ENCODE peak calls at places on chromosome 22, in four cellular contexts. X is body of pancreas, B is tibial nerve, Z is sigmoid colon. G is an unnamed sample.

GRCh38 chr22:18001040-18001893 is 23.1 kb downstream of the MICAL3 start:
- DNase-seq in B (peak; percentile 73), Z (peak; percentile 97), X (peak; percentile 91), G (peak; percentile 86)

GRCh38 chr22:20647586-20648305 is 126.2 kb upstream of the SERPIND1 start:
- DNase-seq in Z (no peak), B (no peak), X (no peak), G (no peak)

GRCh38 chr22:36399473-36399780 is 11.7 kb upstream of the MYH9 start:
- DNase-seq in X (no peak), B (no peak), Z (no peak), G (no peak)

GRCh38 chr22:24108073-24108472 is 73.2 kb upstream of the SUSD2 start:
- DNase-seq in X (no peak), Z (no peak), B (no peak), G (no peak)

GRCh38 chr22:42439821-42440674 is 7.8 kb upstream of the NFAM1 start:
- DNase-seq in B (no peak), Z (no peak), X (peak; percentile 25), G (peak; percentile 22)

GRCh38 chr22:42821386-42821785 is 35.7 kb downstream of the ARFGAP3 start:
- DNase-seq in X (no peak), Z (no peak), B (no peak), G (no peak)

GRCh38 chr22:42169055-42169469 is 38.5 kb upstream of the CYP2D6 start:
- DNase-seq in X (peak; percentile 79), Z (peak; percentile 78), B (peak; percentile 54), G (no peak)

GRCh38 chr22:50476819-50477344 is 2.0 kb upstream of the SBF1 start:
- DNase-seq in X (no peak), Z (no peak), B (no peak), G (no peak)

GRCh38 chr22:26690654-26691376 is 33.4 kb downstream of the MIAT start:
- DNase-seq in Z (no peak), B (no peak), X (no peak), G (no peak)

GRCh38 chr22:50656122-50657070 is 16.2 kb upstream of the SHANK3 start:
- DNase-seq in X (no peak), B (no peak), Z (peak; percentile 63), G (peak; percentile 63)

GRCh38 chr22:28883917-28884753 is 763 bp downstream of the ZNRF3 start:
- DNase-seq in B (no peak), Z (peak; percentile 77), X (peak; percentile 63), G (no peak)

GRCh38 chr22:17767236-17768065 is 6.8 kb downstream of the BID start:
- DNase-seq in X (no peak), Z (no peak), B (no peak), G (no peak)

GRCh38 chr22:44020981-44021380 is 3.1 kb upstream of the PARVB start:
- DNase-seq in X (no peak), Z (no peak), B (no peak), G (no peak)

GRCh38 chr22:41508770-41509170 is 35.5 kb downstream of the POLR3H start:
- DNase-seq in Z (peak; percentile 75), X (no peak), B (no peak), G (no peak)

GRCh38 chr22:43001271-43002197 is 13.4 kb downstream of the PACSIN2 start:
- DNase-seq in X (no peak), B (no peak), Z (peak; percentile 50), G (no peak)

GRCh38 chr22:24303007-24303406 is 32.4 kb downstream of the SPECC1L start:
- DNase-seq in B (no peak), Z (no peak), X (no peak), G (no peak)

GRCh38 chr22:23079814-23080521 is 9.6 kb downstream of the GNAZ start:
- DNase-seq in Z (no peak), X (no peak), B (no peak), G (no peak)

GRCh38 chr22:24407278-24407665 is 20.1 kb upstream of the ADORA2A start:
- DNase-seq in B (no peak), Z (no peak), X (no peak), G (no peak)

GRCh38 chr22:23180893-23181762 is 819 bp downstream of the BCR start:
- DNase-seq in X (peak; percentile 41), Z (no peak), B (no peak), G (no peak)

GRCh38 chr22:42613869-42614268 is 814 bp downstream of the POLDIP3 start:
- DNase-seq in Z (no peak), X (no peak), B (no peak), G (no peak)

GRCh38 chr22:43094551-43094950 is 5.4 kb upstream of the TTLL1 start:
- DNase-seq in Z (no peak), X (no peak), B (no peak), G (no peak)

GRCh38 chr22:36641902-36642640 is 61.5 kb downstream of the CACNG2 start:
- DNase-seq in B (no peak), Z (no peak), X (no peak), G (no peak)

GRCh38 chr22:42142771-42143461 is 12.3 kb upstream of the CYP2D6 start:
- DNase-seq in X (no peak), Z (peak; percentile 57), B (no peak), G (no peak)

GRCh38 chr22:42399315-42400271 is 32.6 kb downstream of the NFAM1 start:
- DNase-seq in B (no peak), X (peak; percentile 25), Z (no peak), G (no peak)

GRCh38 chr22:24951942-24952836 is at the start of gene KIAA1671:
- DNase-seq in X (peak; percentile 93), B (peak; percentile 76), Z (peak; percentile 88), G (peak; percentile 77)

GRCh38 chr22:23278883-23279675 is 98.8 kb downstream of the BCR start:
- DNase-seq in X (peak; percentile 88), B (no peak), Z (no peak), G (no peak)

GRCh38 chr22:35172452-35172851 is 84.8 kb upstream of the HMGXB4 start:
- DNase-seq in B (no peak), X (no peak), Z (no peak), G (no peak)

GRCh38 chr22:44449061-44449682 is 48.9 kb downstream of the RTL6 start:
- DNase-seq in X (no peak), Z (no peak), B (no peak), G (peak; percentile 60)

GRCh38 chr22:47198801-47199251 is 436.4 kb downstream of the TBC1D22A start:
- DNase-seq in B (peak; percentile 2), Z (peak; percentile 55), X (no peak), G (no peak)

GRCh38 chr22:28259774-28260173 is 340.7 kb upstream of the PITPNB start:
- DNase-seq in X (no peak), B (no peak), Z (no peak), G (no peak)

GRCh38 chr22:47606426-47606825 is 844.0 kb downstream of the TBC1D22A start:
- DNase-seq in Z (peak; percentile 41), B (no peak), X (no peak), G (no peak)

GRCh38 chr22:25403752-25404471 is 160.6 kb upstream of the GRK3 start:
- DNase-seq in Z (peak; percentile 64), B (no peak), X (no peak), G (no peak)

GRCh38 chr22:36486619-36487384 is 5.4 kb upstream of the TXN2 start:
- DNase-seq in X (peak; percentile 67), B (no peak), Z (no peak), G (no peak)

GRCh38 chr22:23089010-23089409 is 18.7 kb downstream of the GNAZ start:
- DNase-seq in X (no peak), Z (no peak), B (no peak), G (no peak)

GRCh38 chr22:26398741-26399153 is 30.3 kb upstream of the ASPHD2 start:
- DNase-seq in X (peak; percentile 47), B (peak; percentile 21), Z (peak; percentile 72), G (peak; percentile 22)

GRCh38 chr22:42957958-42958357 is 57.0 kb downstream of the PACSIN2 start:
- DNase-seq in Z (no peak), B (no peak), X (peak; percentile 45), G (no peak)

GRCh38 chr22:47189056-47189916 is 426.8 kb downstream of the TBC1D22A start:
- DNase-seq in Z (peak; percentile 37), X (no peak), B (peak; percentile 6), G (no peak)

GRCh38 chr22:23177197-23177596 is 3.1 kb upstream of the BCR start:
- DNase-seq in Z (no peak), B (no peak), X (no peak), G (no peak)

GRCh38 chr22:25966448-25966913 is 202.8 kb upstream of the SEZ6L start:
- DNase-seq in X (no peak), B (no peak), Z (no peak), G (no peak)

DNA sequence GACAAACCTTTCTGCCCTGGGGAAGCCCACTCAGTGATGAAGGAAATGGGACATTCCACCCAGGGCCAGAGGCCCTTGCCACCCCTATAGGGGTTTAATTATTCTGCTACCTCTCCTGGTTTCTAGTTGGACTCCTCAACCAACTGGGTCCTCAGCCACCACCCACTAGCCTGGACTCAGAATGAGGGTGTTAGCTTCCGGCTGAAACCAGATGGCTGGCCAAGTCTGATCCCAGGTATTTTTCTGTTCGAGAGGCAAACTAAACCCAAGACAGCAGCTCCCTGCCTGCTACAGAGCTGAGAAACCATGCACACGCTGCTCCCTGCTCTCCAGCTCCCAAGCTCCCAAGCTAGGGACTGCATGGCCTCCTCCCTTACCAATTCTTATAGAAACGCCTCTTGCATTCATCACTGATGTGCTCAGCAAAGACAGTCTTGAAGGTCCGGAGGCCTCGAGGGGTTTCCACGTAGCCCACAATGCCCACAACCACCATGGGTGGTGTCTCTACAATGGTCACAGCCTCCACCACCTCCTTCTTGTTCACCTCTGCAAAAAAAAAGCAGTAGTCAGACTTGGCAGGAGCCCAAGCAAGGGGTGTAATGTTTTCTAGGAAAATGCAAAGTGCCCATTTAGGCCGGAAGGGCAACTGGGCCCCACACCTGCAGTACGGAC is 2.2 kb downstream of the RPL3 start:
- DNase-seq in Z (no peak), X (peak; percentile 64), B (no peak), G (no peak)
- TF ChIP-seq POLR2A in Z (no peak), X (no peak), B (no peak), G (no peak)

DNA sequence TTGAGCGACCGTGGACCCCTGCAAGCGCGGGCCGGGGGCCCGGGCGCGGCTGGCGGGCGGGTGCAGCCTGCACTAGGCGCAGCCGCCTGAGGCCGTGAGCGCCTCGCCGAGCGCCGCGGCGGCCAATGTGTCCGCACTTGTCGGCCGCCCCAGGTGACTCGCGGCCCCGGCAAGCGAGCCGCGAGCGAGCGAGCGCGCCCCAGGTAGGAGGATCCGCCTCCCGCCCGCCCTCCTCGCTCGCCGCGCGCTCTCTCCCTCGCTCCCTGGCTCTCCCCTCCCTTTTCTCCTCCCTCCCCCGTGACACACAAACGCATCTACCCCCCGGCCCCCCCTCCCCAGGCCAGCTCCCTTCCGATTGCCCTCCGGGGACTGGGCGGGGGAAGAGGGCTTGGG is at the start of gene WNT7B:
- DNase-seq in B (no peak), X (peak; percentile 49), Z (no peak), G (no peak)
- TF ChIP-seq POLR2A in B (no peak), X (no peak), Z (no peak), G (no peak)

GRCh38 chr22:39960791-39961746 is 872 bp downstream of the TMA7B start:
- DNase-seq in Z (no peak), X (peak; percentile 15), B (no peak), G (peak; percentile 62)
- TF ChIP-seq POLR2A in Z (no peak), X (no peak), B (no peak), G (no peak)

GRCh38 chr22:37849089-37849751 is at the start of gene EIF3L:
- DNase-seq in X (peak; percentile 93), Z (peak; percentile 95), B (peak; percentile 69), G (peak; percentile 79)
- TF ChIP-seq POLR2A in X (peak; percentile 95), Z (peak; percentile 91), B (peak; percentile 87), G (peak; percentile 79)

GRCh38 chr22:30305519-30305905 is 16.2 kb upstream of the CASTOR1 start:
- DNase-seq in B (peak; percentile 64), X (peak; percentile 48), Z (peak; percentile 87), G (no peak)
- TF ChIP-seq POLR2A in B (peak; percentile 35), X (peak; percentile 49), Z (no peak), G (no peak)